ENCODE peak calls at places on chromosome 9, in five cellular contexts. B is thyroid gland; C is stimulated activated CD4-positive, alpha-beta T cell treated with anti-CD3 and anti-CD28 coated beads, Interleukin-2, amount 100 ng/mL, for 48 hours; M is GDM1; O is cardiac muscle cell. R is an unnamed sample.

GRCh38 chr9:70113403-70114022 is 69.9 kb downstream of the MAMDC2 start:
- DNase-seq in B (peak; percentile 66), C (peak; percentile 3), O (peak; percentile 57), M (no peak), R (peak; percentile 45)

GRCh38 chr9:122403381-122404002 is 32.7 kb downstream of the PTGS1 start:
- DNase-seq in O (no peak), B (no peak), C (no peak), M (no peak), R (no peak)

GRCh38 chr9:36924071-36924470 is 110.0 kb downstream of the PAX5 start:
- DNase-seq in C (no peak), M (no peak), B (no peak), O (no peak), R (no peak)

GRCh38 chr9:120482424-120483186 is 97.4 kb downstream of the CDK5RAP2 start:
- DNase-seq in O (no peak), C (no peak), B (peak; percentile 29), M (no peak), R (no peak)

GRCh38 chr9:129419382-129419899 is 201.5 kb downstream of the C9orf50 start:
- DNase-seq in C (no peak), M (no peak), O (no peak), B (no peak), R (no peak)

GRCh38 chr9:89519393-89519805 is 21.5 kb upstream of the SEMA4D start:
- DNase-seq in B (peak; percentile 72), M (no peak), O (no peak), C (no peak), R (no peak)

GRCh38 chr9:81562221-81563019 is 126.9 kb downstream of the TLE1 start:
- DNase-seq in M (no peak), C (no peak), O (no peak), B (peak; percentile 37), R (no peak)

GRCh38 chr9:14616188-14616982 is 76.8 kb downstream of the ZDHHC21 start:
- DNase-seq in M (no peak), B (no peak), O (peak; percentile 76), C (no peak), R (no peak)

GRCh38 chr9:87857948-87858335 is 24.7 kb upstream of the SPATA31E1 start:
- DNase-seq in C (no peak), O (no peak), B (no peak), M (no peak), R (no peak)

GRCh38 chr9:116318463-116319271 is 165.1 kb downstream of the PAPPA start:
- DNase-seq in O (peak; percentile 56), B (no peak), C (no peak), M (no peak), R (no peak)

GRCh38 chr9:111148994-111149759 is 110.9 kb upstream of the LPAR1 start:
- DNase-seq in C (no peak), M (no peak), O (no peak), B (no peak), R (no peak)

GRCh38 chr9:34989946-34990635 is 546 bp downstream of the DNAJB5 start:
- DNase-seq in M (no peak), C (no peak), O (peak; percentile 85), B (peak; percentile 69), R (peak; percentile 27)

GRCh38 chr9:88993871-88994819 is 2.9 kb downstream of the S1PR3 start:
- DNase-seq in B (no peak), C (no peak), M (no peak), O (no peak), R (no peak)

GRCh38 chr9:36888551-36888950 is 145.5 kb downstream of the PAX5 start:
- DNase-seq in M (no peak), C (no peak), O (no peak), B (no peak), R (no peak)

GRCh38 chr9:126421567-126422428 is 95.2 kb downstream of the MVB12B start:
- DNase-seq in C (no peak), M (no peak), B (peak; percentile 86), O (no peak), R (no peak)

GRCh38 chr9:27497883-27498553 is 26.1 kb upstream of the IFNK start:
- DNase-seq in C (no peak), M (no peak), B (no peak), O (no peak), R (no peak)

GRCh38 chr9:13429271-13429670 is 149.8 kb upstream of the MPDZ start:
- DNase-seq in C (no peak), B (no peak), M (no peak), O (no peak), R (no peak)

GRCh38 chr9:9341203-9341602 is 1271.6 kb downstream of the PTPRD start:
- DNase-seq in C (no peak), B (no peak), O (no peak), M (no peak), R (no peak)

GRCh38 chr9:22052376-22052945 is 43.4 kb upstream of the CDKN2B start:
- DNase-seq in C (peak; percentile 15), B (no peak), M (no peak), O (no peak), R (no peak)

GRCh38 chr9:94139672-94140417 is 55.6 kb downstream of the PTPDC1 start:
- DNase-seq in O (no peak), B (peak; percentile 88), M (no peak), C (no peak), R (peak; percentile 68)

GRCh38 chr9:133090187-133090586 is 28.4 kb downstream of the CEL start:
- DNase-seq in B (no peak), M (no peak), O (no peak), C (no peak), R (no peak)

GRCh38 chr9:93231121-93231694 is 47.3 kb downstream of the WNK2 start:
- DNase-seq in O (no peak), C (no peak), M (peak; percentile 56), B (peak; percentile 72), R (peak; percentile 25)

GRCh38 chr9:121944741-121945191 is 148.3 kb downstream of the TTLL11 start:
- DNase-seq in C (no peak), M (no peak), O (no peak), B (no peak), R (no peak)

GRCh38 chr9:38008168-38009034 is 60.6 kb downstream of the SHB start:
- DNase-seq in C (peak; percentile 47), M (peak; percentile 30), O (no peak), B (peak; percentile 54), R (peak; percentile 64)

GRCh38 chr9:78821126-78821822 is 524.3 kb downstream of the PSAT1 start:
- DNase-seq in M (no peak), B (no peak), C (no peak), O (peak; percentile 34), R (no peak)

GRCh38 chr9:123371228-123371584 is 15.2 kb downstream of the CRB2 start:
- DNase-seq in B (no peak), O (no peak), M (no peak), C (no peak), R (no peak)

GRCh38 chr9:74760031-74760700 is 127.6 kb downstream of the TRPM6 start:
- DNase-seq in M (no peak), B (no peak), C (no peak), O (no peak), R (no peak)

GRCh38 chr9:22040760-22041159 is 31.7 kb upstream of the CDKN2B start:
- DNase-seq in O (no peak), M (no peak), C (no peak), B (no peak), R (no peak)

GRCh38 chr9:89677696-89678393 is 73.0 kb downstream of the GADD45G start:
- DNase-seq in C (no peak), O (no peak), M (no peak), B (no peak), R (no peak)

GRCh38 chr9:15513335-15513734 is 2.6 kb upstream of the PSIP1 start:
- DNase-seq in C (no peak), M (no peak), B (no peak), O (no peak), R (no peak)

GRCh38 chr9:126613656-126614055 is at the start of gene LMX1B:
- DNase-seq in B (peak; percentile 21), C (no peak), M (no peak), O (peak; percentile 67), R (peak; percentile 26)

GRCh38 chr9:113523421-113524141 is 60.1 kb downstream of the RGS3 start:
- DNase-seq in B (no peak), O (no peak), M (peak; percentile 76), C (peak; percentile 73), R (no peak)

GRCh38 chr9:116687762-116688160 is 656 bp downstream of the TRIM32 start:
- DNase-seq in M (no peak), O (peak; percentile 9), C (no peak), B (peak; percentile 2), R (no peak)

GRCh38 chr9:121788686-121789366 is 137.4 kb downstream of the DAB2IP start:
- DNase-seq in O (no peak), B (no peak), C (no peak), M (no peak), R (no peak)

GRCh38 chr9:136205707-136205992 is 722 bp upstream of the LHX3 start:
- DNase-seq in B (no peak), O (no peak), C (no peak), M (no peak), R (no peak)

GRCh38 chr9:108290839-108291585 is 564.8 kb downstream of the ACTL7B start:
- DNase-seq in C (no peak), B (no peak), O (no peak), M (no peak), R (peak; percentile 38)

GRCh38 chr9:98087420-98088354 is 31.2 kb downstream of the NANS start:
- DNase-seq in C (no peak), M (no peak), B (peak; percentile 84), O (peak; percentile 55), R (peak; percentile 73)

GRCh38 chr9:93116049-93116961 is 17.7 kb downstream of the NINJ1 start:
- DNase-seq in B (peak; percentile 89), O (no peak), M (no peak), C (no peak), R (no peak)

GRCh38 chr9:135515083-135515511 is 6.1 kb upstream of the LCN1 start:
- DNase-seq in B (no peak), C (no peak), M (no peak), O (no peak), R (no peak)